ENCODE peak calls at places on chromosomes 5 and 9, in four cellular contexts. D, A, X and P are unnamed samples.

GRCh38 chr5:17448877-17449276 is 49.2 kb upstream of the TAF11L2 start:
- DNase-seq in D (peak; percentile 59), A (no peak), X (no peak), P (no peak)

GRCh38 chr5:142048272-142048671 is 35.4 kb upstream of the GNPDA1 start:
- DNase-seq in D (no peak), A (no peak), X (no peak), P (no peak)

GRCh38 chr9:31027678-31028077 is 1356.8 kb upstream of the ACO1 start:
- DNase-seq in D (no peak), A (no peak), X (no peak), P (no peak)

GRCh38 chr5:153782589-153783238 is 256.0 kb downstream of the FAM114A2 start:
- DNase-seq in D (peak; percentile 44), A (no peak), X (no peak), P (no peak)

GRCh38 chr5:112574566-112574965 is 155.5 kb upstream of the EPB41L4A start:
- DNase-seq in D (no peak), A (no peak), X (no peak), P (no peak)

GRCh38 chr5:41542183-41542582 is 31.8 kb upstream of the PLCXD3 start:
- DNase-seq in D (no peak), A (no peak), X (no peak), P (no peak)

GRCh38 chr9:126516936-126517750 is 96.6 kb upstream of the LMX1B start:
- DNase-seq in D (peak; percentile 94), A (peak; percentile 82), X (peak; percentile 6), P (peak; percentile 71)

GRCh38 chr9:74770508-74771261 is 117.0 kb downstream of the TRPM6 start:
- DNase-seq in D (peak; percentile 41), A (no peak), X (peak; percentile 47), P (no peak)

GRCh38 chr5:169107316-169107715 is 193.6 kb downstream of the SLIT3 start:
- DNase-seq in D (no peak), A (peak; percentile 86), X (no peak), P (no peak)

GRCh38 chr9:16870606-16871357 is at the start of gene BNC2:
- DNase-seq in D (peak; percentile 75), A (peak; percentile 83), X (no peak), P (no peak)

GRCh38 chr5:8394965-8395364 is 526.0 kb downstream of the MTRR start:
- DNase-seq in D (no peak), A (no peak), X (no peak), P (no peak)

GRCh38 chr5:107391787-107392186 is 278.9 kb downstream of the EFNA5 start:
- DNase-seq in D (no peak), A (no peak), X (no peak), P (no peak)

DNA sequence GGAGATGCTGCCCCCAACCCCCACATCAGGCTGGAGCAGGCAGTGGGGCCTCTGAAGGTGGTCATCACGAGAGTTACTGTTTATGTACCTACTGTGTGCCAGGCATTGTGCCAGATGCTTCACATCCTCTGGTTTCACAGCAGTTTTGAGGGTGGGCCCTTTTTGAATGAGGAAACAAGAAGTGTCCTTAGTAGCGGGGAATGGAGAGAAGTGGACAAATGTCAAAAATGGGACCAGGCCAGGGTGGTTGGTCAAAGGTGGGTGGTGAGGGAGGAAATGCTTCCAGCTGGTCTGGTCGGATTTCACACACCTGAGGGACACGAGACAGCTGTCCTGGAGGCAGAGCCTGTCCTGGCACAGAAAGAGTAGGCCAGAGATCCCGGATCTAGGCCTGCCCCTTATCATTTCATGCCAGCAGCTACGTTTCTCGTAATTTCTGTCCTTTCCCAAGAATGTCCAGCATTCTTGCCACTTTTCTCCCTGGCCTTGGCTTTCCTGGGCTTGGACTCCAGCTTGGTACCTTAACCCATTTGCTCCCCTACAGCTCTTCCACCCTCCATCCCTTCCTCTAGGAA is 12.3 kb downstream of the RGS14 start:
- DNase-seq in D (no peak), A (no peak), X (no peak), P (no peak)
- H3K27ac ChIP-seq in D (no peak overlapping the region), A (no peak overlapping the region), X (peak overlapping the region; percentile 54), P (peak overlapping the region; percentile 44)

GRCh38 chr5:39169081-39169480 is 50.3 kb downstream of the FYB1 start:
- DNase-seq in D (peak; percentile 75), A (no peak), X (no peak), P (no peak)

GRCh38 chr5:39167973-39168345 is 51.4 kb downstream of the FYB1 start:
- DNase-seq in D (no peak), A (no peak), X (no peak), P (no peak)

GRCh38 chr5:39172593-39172992 is 46.8 kb downstream of the FYB1 start:
- DNase-seq in D (no peak), A (no peak), X (no peak), P (no peak)

GRCh38 chr5:39173069-39173468 is 46.3 kb downstream of the FYB1 start:
- DNase-seq in D (no peak), A (no peak), X (no peak), P (no peak)

GRCh38 chr5:39171647-39172046 is 47.7 kb downstream of the FYB1 start:
- DNase-seq in D (no peak), A (no peak), X (no peak), P (no peak)
- H3K4me1 ChIP-seq in D (peaks cover 47% of the 10 kb centered on the region), A (no peaks in the 10 kb centered on the region), X (no peaks in the 10 kb centered on the region), P (peaks cover 3% of the 10 kb centered on the region)

GRCh38 chr5:39547548-39548154 is 122.9 kb upstream of the DAB2 start:
- DNase-seq in D (peak; percentile 84), A (no peak), X (peak; percentile 43), P (no peak)
- H3K4me3 ChIP-seq in D (peak overlapping the region; percentile 60), A (peak overlapping the region; percentile 40), X (no peak overlapping the region), P (no peak overlapping the region)

GRCh38 chr5:1810581-1811101 is 9.4 kb downstream of the NDUFS6 start:
- DNase-seq in D (no peak), A (no peak), X (no peak), P (no peak)
- H3K27ac ChIP-seq in D (no peak overlapping the region), A (no peak overlapping the region), X (no peak overlapping the region), P (no peak overlapping the region)

GRCh38 chr5:139565411-139566305 is 4.5 kb downstream of the UBE2D2 start:
- DNase-seq in D (no peak), A (no peak), X (no peak), P (no peak)
- H3K4me1 ChIP-seq in D (peaks cover 35% of the 10 kb centered on the region), A (peaks cover 14% of the 10 kb centered on the region), X (peaks cover 8% of the 10 kb centered on the region), P (peaks cover 9% of the 10 kb centered on the region)

GRCh38 chr9:110130211-110130610 is 77.7 kb downstream of the C9orf152 start:
- DNase-seq in D (no peak), A (no peak), X (no peak), P (no peak)
- H3K4me3 ChIP-seq in D (no peak overlapping the region), A (no peak overlapping the region), X (no peak overlapping the region), P (no peak overlapping the region)